ENCODE peak calls at places on chromosomes 7 and 10, in five cellular contexts. T is OCI-LY7, Z is GM23338, I is neural progenitor cell, O is SK-N-SH. P is an unnamed sample. For H3K79me2, the result is how much of the 10 kb centered on the place peaks cover.

GRCh38 chr7:124459101-124460052 is 306.2 kb downstream of the GPR37 start:
- DNase-seq in Z (no peak), I (no peak), O (no peak), T (no peak), P (peak)

GRCh38 chr7:30740417-30741181 is 11.3 kb upstream of the INMT start:
- DNase-seq in T (peak), O (peak), Z (peak), I (peak), P (peak)

GRCh38 chr7:39238209-39238869 is 260.6 kb downstream of the POU6F2 start:
- DNase-seq in Z (no peak), T (no peak), O (no peak), I (no peak), P (no peak)

GRCh38 chr10:100993986-100994708 is 5.5 kb upstream of the LZTS2 start:
- DNase-seq in I (peak), O (peak), Z (peak), T (no peak), P (peak)

GRCh38 chr7:21261627-21262564 is 166.0 kb upstream of the SP4 start:
- DNase-seq in I (peak), Z (peak), T (peak), O (peak), P (peak)

GRCh38 chr10:3887885-3888476 is 103.0 kb upstream of the KLF6 start:
- DNase-seq in O (no peak), I (peak), T (no peak), Z (peak), P (peak)

GRCh38 chr7:94231333-94231732 is 163.4 kb upstream of the COL1A2 start:
- DNase-seq in T (no peak), Z (no peak), I (no peak), O (no peak), P (no peak)

GRCh38 chr7:121544726-121545125 is 148.6 kb upstream of the FAM3C start:
- DNase-seq in Z (no peak), O (no peak), T (no peak), I (no peak), P (peak)

GRCh38 chr10:79152423-79152817 is 83.7 kb downstream of the ZMIZ1 start:
- DNase-seq in O (no peak), I (no peak), Z (no peak), T (no peak), P (no peak)
- H3K79me2 ChIP-seq in O (half or more), I (under half), Z (under half), T (under half), P (half or more)

DNA sequence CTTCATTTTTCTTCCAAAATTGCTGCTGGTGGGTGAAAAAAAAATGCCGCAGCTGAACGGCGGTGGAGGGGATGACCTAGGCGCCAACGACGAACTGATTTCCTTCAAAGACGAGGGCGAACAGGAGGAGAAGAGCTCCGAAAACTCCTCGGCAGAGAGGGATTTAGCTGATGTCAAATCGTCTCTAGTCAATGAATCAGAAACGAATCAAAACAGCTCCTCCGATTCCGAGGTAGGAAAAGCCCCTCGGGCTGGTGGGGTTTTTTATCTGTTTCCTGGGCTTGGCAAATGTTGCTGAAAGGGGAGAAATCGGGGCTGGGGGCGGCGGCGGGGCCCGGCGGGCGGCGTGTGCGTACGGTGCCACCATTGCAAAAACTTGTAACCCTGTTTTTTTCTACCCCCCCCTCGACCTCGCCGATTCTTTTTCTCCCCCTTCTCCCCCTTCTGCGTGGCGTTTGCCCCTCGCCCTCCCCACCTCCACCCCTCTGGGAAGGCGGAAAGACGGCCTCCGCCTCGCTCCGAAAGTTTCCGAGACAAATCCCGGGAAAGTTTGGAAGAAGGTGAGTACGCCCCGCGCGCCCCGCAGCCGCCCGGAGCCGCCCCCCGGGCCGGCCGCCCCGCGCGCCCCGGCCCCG is 784 bp downstream of the TCF7L2 start:
- DNase-seq in O (peak), I (peak), Z (peak), T (peak), P (peak)
- TF ChIP-seq EZH2phosphoT487 in O (no peak), I (no peak), Z (no peak), T (no peak), P (no peak)

DNA sequence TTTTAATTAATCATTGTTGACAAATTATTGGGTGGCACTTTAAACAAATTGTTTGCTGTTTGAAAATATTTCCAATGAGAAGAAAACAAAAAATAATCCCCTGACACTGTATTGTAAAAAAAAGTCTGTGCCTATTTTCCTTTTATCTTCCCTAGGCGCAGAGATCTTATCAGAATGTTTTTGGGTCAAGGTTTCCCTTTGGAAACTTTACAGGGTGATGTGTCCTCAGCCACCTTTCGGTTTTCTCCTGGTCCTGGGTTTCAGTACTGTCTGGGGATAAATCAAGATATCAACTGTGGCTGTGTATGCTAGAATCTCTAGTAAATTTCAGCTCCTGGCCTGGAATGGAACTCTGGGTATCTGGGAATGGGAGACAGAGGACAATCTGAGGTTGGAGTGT is 1.4 kb downstream of the ZNF107 start:
- DNase-seq in Z (no peak), O (no peak), I (no peak), T (no peak), P (no peak)
- H3K4me3 ChIP-seq in Z (peak), O (peak), I (peak), T (peak), P (no peak)

GRCh38 chr7:98283127-98283886 is 1.8 kb downstream of the BRI3 start:
- DNase-seq in I (no peak), Z (no peak), O (peak), T (no peak), P (peak)
- H3K79me2 ChIP-seq in I (half or more), Z (under half), O (half or more), T (under half), P (half or more)